ENCODE peak calls at places on chromosomes 3 and 15, in ten cellular contexts. C, M, U, J, R, E, P, F, X and D are unnamed samples.

GRCh38 chr3:159804726-159805410 is 183.8 kb upstream of the IL12A start:
- DNase-seq in C (peak), M (peak), U (peak), J (peak), R (peak), E (peak), P (peak), F (peak), X (peak), D (peak)

GRCh38 chr3:99862208-99862607 is 44.5 kb downstream of the CMSS1 start:
- DNase-seq in C (no peak), M (no peak), U (peak), J (no peak), R (no peak), E (no peak), P (no peak), F (no peak), X (no peak), D (no peak)

GRCh38 chr15:70356919-70357318 is 259.2 kb upstream of the TLE3 start:
- DNase-seq in C (no peak), M (no peak), U (no peak), J (no peak), R (no peak), E (no peak), P (no peak), F (no peak), X (no peak), D (no peak)

GRCh38 chr15:43749690-43750345 is 3.6 kb downstream of the PDIA3 start:
- DNase-seq in C (peak), M (peak), U (no peak), J (no peak), R (no peak), E (no peak), P (peak), F (no peak), X (no peak), D (no peak)

GRCh38 chr3:156497326-156497725 is 57.6 kb downstream of the SSR3 start:
- DNase-seq in C (no peak), M (no peak), U (no peak), J (no peak), R (no peak), E (no peak), P (no peak), F (no peak), X (no peak), D (no peak)

GRCh38 chr3:31312400-31312799 is 220.3 kb upstream of the STT3B start:
- DNase-seq in C (no peak), M (no peak), U (no peak), J (no peak), R (no peak), E (no peak), P (no peak), F (no peak), X (no peak), D (no peak)

GRCh38 chr15:68312701-68313204 is 35.2 kb downstream of the FEM1B start:
- DNase-seq in C (no peak), M (no peak), U (peak), J (no peak), R (no peak), E (no peak), P (no peak), F (no peak), X (no peak), D (no peak)

GRCh38 chr3:192339214-192339613 is 388.1 kb downstream of the FGF12 start:
- DNase-seq in C (no peak), M (no peak), U (no peak), J (no peak), R (no peak), E (no peak), P (no peak), F (no peak), X (no peak), D (no peak)

GRCh38 chr3:58111513-58112184 is 99.1 kb downstream of the DNASE1L3 start:
- DNase-seq in C (peak), M (no peak), U (peak), J (peak), R (no peak), E (no peak), P (no peak), F (no peak), X (no peak), D (no peak)

GRCh38 chr15:31306036-31306425 is 20.6 kb upstream of the KLF13 start:
- DNase-seq in C (no peak), M (no peak), U (no peak), J (no peak), R (no peak), E (no peak), P (no peak), F (no peak), X (no peak), D (no peak)

GRCh38 chr15:81889480-81889871 is 156.3 kb downstream of the MEX3B start:
- DNase-seq in C (no peak), M (no peak), U (no peak), J (no peak), R (peak), E (no peak), P (no peak), F (no peak), X (no peak), D (no peak)

GRCh38 chr3:87949189-87949878 is 109.5 kb downstream of the CGGBP1 start:
- DNase-seq in C (no peak), M (no peak), U (no peak), J (no peak), R (no peak), E (no peak), P (no peak), F (no peak), X (no peak), D (no peak)